ENCODE peak calls at places on chromosomes 16 and 17, in six cellular contexts. One of them, this sample, is unnamed.

GRCh38 chr17:66135896-66136295 is 56.0 kb downstream of the CEP112 start:
- DNase-seq in heart right ventricle: no peak
- DNase-seq in H1: no peak
- DNase-seq in SJSA1: no peak
- DNase-seq in fibroblast of lung: no peak
- DNase-seq in mesendoderm: no peak
- DNase-seq in this sample: no peak

GRCh38 chr16:73040136-73040535 is 7.8 kb downstream of the ZFHX3 start:
- DNase-seq in heart right ventricle: no peak
- DNase-seq in H1: no peak
- DNase-seq in SJSA1: no peak
- DNase-seq in fibroblast of lung: no peak
- DNase-seq in mesendoderm: peak; percentile 49
- DNase-seq in this sample: no peak

GRCh38 chr16:66521951-66522771 is 27.8 kb downstream of the TK2 start:
- DNase-seq in heart right ventricle: no peak
- DNase-seq in H1: no peak
- DNase-seq in SJSA1: peak; percentile 48
- DNase-seq in fibroblast of lung: peak; percentile 99
- DNase-seq in mesendoderm: no peak
- DNase-seq in this sample: no peak

GRCh38 chr17:73580311-73580710 is 63.9 kb downstream of the SDK2 start:
- DNase-seq in heart right ventricle: no peak
- DNase-seq in H1: no peak
- DNase-seq in SJSA1: no peak
- DNase-seq in fibroblast of lung: no peak
- DNase-seq in mesendoderm: no peak
- DNase-seq in this sample: no peak

GRCh38 chr17:17495448-17496188 is 577 bp downstream of the RASD1 start:
- DNase-seq in heart right ventricle: no peak
- DNase-seq in H1: no peak
- DNase-seq in SJSA1: no peak
- DNase-seq in fibroblast of lung: peak; percentile 27
- DNase-seq in mesendoderm: peak; percentile 37
- DNase-seq in this sample: no peak

GRCh38 chr17:74051348-74051747 is 152.1 kb upstream of the RPL38 start:
- DNase-seq in heart right ventricle: no peak
- DNase-seq in H1: no peak
- DNase-seq in SJSA1: no peak
- DNase-seq in fibroblast of lung: no peak
- DNase-seq in mesendoderm: no peak
- DNase-seq in this sample: no peak

GRCh38 chr17:30263552-30264333 is 28.0 kb downstream of the BLMH start:
- DNase-seq in heart right ventricle: no peak
- DNase-seq in H1: no peak
- DNase-seq in SJSA1: no peak
- DNase-seq in fibroblast of lung: peak; percentile 82
- DNase-seq in mesendoderm: peak; percentile 50
- DNase-seq in this sample: no peak

GRCh38 chr16:16150117-16150877 is 73.0 kb downstream of the ABCC6 start:
- DNase-seq in heart right ventricle: peak; percentile 75
- DNase-seq in H1: no peak
- DNase-seq in SJSA1: no peak
- DNase-seq in fibroblast of lung: peak; percentile 63
- DNase-seq in mesendoderm: no peak
- DNase-seq in this sample: peak; percentile 82

GRCh38 chr16:85902366-85903155 is 3.6 kb downstream of the IRF8 start:
- DNase-seq in heart right ventricle: no peak
- DNase-seq in H1: no peak
- DNase-seq in SJSA1: no peak
- DNase-seq in fibroblast of lung: no peak
- DNase-seq in mesendoderm: no peak
- DNase-seq in this sample: no peak
- H3K4me1 ChIP-seq in heart right ventricle: peaks cover 8% of the 10 kb centered on the region
- H3K4me1 ChIP-seq in H1: no peaks in the 10 kb centered on the region
- H3K4me1 ChIP-seq in SJSA1: peaks cover 11% of the 10 kb centered on the region
- H3K4me1 ChIP-seq in fibroblast of lung: no peaks in the 10 kb centered on the region
- H3K4me1 ChIP-seq in mesendoderm: no peaks in the 10 kb centered on the region
- H3K4me1 ChIP-seq in this sample: no peaks in the 10 kb centered on the region

DNA sequence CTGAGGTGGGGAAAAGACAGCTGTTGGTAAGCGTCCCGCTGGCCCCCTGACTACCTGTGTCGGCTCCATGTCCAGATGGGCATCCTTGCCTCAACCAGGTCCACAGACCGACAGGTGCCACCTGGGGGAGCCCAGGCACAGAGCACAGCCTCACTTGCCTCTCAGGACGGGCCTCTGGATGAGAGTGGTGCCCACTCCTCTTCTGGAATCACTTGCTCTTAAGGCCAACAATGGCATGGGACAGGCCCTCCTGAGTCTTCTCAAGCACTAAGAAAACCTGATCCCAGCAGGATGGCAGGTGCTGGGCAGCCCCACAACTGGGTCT is 17.2 kb downstream of the SLC16A3 start:
- DNase-seq in heart right ventricle: no peak
- DNase-seq in H1: no peak
- DNase-seq in SJSA1: no peak
- DNase-seq in fibroblast of lung: no peak
- DNase-seq in mesendoderm: no peak
- DNase-seq in this sample: no peak
- H3K4me1 ChIP-seq in heart right ventricle: peaks cover 54% of the 10 kb centered on the region
- H3K4me1 ChIP-seq in H1: no peaks in the 10 kb centered on the region
- H3K4me1 ChIP-seq in SJSA1: peaks cover 29% of the 10 kb centered on the region
- H3K4me1 ChIP-seq in fibroblast of lung: peaks cover 31% of the 10 kb centered on the region
- H3K4me1 ChIP-seq in mesendoderm: no peaks in the 10 kb centered on the region
- H3K4me1 ChIP-seq in this sample: peaks cover 62% of the 10 kb centered on the region

GRCh38 chr17:78359936-78360370 is at the start of gene SOCS3:
- DNase-seq in heart right ventricle: peak; percentile 95
- DNase-seq in H1: peak; percentile 75
- DNase-seq in SJSA1: peak; percentile 99
- DNase-seq in fibroblast of lung: peak; percentile 95
- DNase-seq in mesendoderm: peak; percentile 99
- DNase-seq in this sample: peak; percentile 85

GRCh38 chr17:78359216-78359935 is 501 bp downstream of the SOCS3 start:
- DNase-seq in heart right ventricle: no peak
- DNase-seq in H1: no peak
- DNase-seq in SJSA1: peak; percentile 74
- DNase-seq in fibroblast of lung: peak; percentile 55
- DNase-seq in mesendoderm: peak; percentile 61
- DNase-seq in this sample: peak; percentile 32

GRCh38 chr17:78362232-78362631 is 2.4 kb upstream of the SOCS3 start:
- DNase-seq in heart right ventricle: no peak
- DNase-seq in H1: no peak
- DNase-seq in SJSA1: no peak
- DNase-seq in fibroblast of lung: no peak
- DNase-seq in mesendoderm: no peak
- DNase-seq in this sample: no peak

GRCh38 chr17:78361227-78361683 is 1.4 kb upstream of the SOCS3 start:
- DNase-seq in heart right ventricle: no peak
- DNase-seq in H1: no peak
- DNase-seq in SJSA1: no peak
- DNase-seq in fibroblast of lung: no peak
- DNase-seq in mesendoderm: peak; percentile 92
- DNase-seq in this sample: no peak

DNA sequence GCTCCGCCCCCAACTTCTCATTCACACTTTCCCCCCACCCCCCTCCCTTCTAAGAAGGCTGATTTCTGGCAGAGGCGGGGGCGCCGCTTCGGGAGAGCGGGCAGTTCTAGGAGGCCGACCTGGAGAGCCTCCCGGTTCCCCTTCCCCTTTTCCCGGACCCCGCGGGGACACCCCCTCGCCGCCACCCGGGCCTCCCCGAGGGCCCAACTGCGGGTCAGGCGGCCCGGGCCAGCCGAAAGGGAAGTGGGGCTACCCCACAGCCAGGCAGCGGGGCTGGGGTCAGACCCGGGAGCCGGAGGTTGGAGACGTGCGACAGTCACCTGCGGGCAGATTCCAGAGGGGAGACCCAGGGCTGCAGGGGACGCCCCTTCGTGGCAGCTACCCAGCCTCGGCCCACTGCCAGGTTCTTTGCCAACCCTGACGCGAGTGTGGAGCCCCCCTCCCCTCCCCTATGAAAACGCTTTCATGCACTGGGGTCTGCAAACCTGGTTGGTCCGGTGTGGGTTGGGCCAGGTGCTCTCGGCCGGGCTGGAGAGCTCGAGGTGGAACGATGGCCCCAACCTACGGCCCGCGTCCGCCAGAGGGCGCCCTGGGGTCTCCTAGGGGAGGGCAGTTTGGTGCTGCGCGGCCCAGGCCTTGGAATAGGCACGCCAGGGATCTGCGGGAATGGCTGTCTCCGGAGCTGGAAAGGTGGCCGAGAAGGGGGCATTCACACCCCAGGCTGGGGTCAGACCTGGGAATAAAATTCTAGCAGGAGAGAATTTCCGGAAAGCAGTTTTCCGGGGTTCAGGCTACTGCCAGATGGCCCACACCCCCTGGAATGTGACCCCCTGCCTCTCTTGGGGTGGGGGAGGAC is 722 bp upstream of the SOCS3 start:
- DNase-seq in heart right ventricle: peak; percentile 94
- DNase-seq in H1: peak; percentile 73
- DNase-seq in SJSA1: peak; percentile 97
- DNase-seq in fibroblast of lung: peak; percentile 72
- DNase-seq in mesendoderm: peak; percentile 97
- DNase-seq in this sample: peak; percentile 95
- H3K4me1 ChIP-seq in heart right ventricle: peaks cover 26% of the 10 kb centered on the region
- H3K4me1 ChIP-seq in H1: peaks cover 38% of the 10 kb centered on the region
- H3K4me1 ChIP-seq in SJSA1: peaks cover 53% of the 10 kb centered on the region
- H3K4me1 ChIP-seq in fibroblast of lung: peaks cover 12% of the 10 kb centered on the region
- H3K4me1 ChIP-seq in mesendoderm: peaks cover 25% of the 10 kb centered on the region
- H3K4me1 ChIP-seq in this sample: peaks cover 3% of the 10 kb centered on the region

GRCh38 chr17:50635720-50636144 is 1.1 kb downstream of the ABCC3 start:
- DNase-seq in heart right ventricle: no peak
- DNase-seq in H1: no peak
- DNase-seq in SJSA1: no peak
- DNase-seq in fibroblast of lung: no peak
- DNase-seq in mesendoderm: no peak
- DNase-seq in this sample: no peak
- H3K4me1 ChIP-seq in heart right ventricle: peaks cover 23% of the 10 kb centered on the region
- H3K4me1 ChIP-seq in H1: peaks cover 1% of the 10 kb centered on the region
- H3K4me1 ChIP-seq in SJSA1: peaks cover 69% of the 10 kb centered on the region
- H3K4me1 ChIP-seq in fibroblast of lung: peaks cover 28% of the 10 kb centered on the region
- H3K4me1 ChIP-seq in mesendoderm: peaks cover 5% of the 10 kb centered on the region
- H3K4me1 ChIP-seq in this sample: peaks cover 33% of the 10 kb centered on the region

DNA sequence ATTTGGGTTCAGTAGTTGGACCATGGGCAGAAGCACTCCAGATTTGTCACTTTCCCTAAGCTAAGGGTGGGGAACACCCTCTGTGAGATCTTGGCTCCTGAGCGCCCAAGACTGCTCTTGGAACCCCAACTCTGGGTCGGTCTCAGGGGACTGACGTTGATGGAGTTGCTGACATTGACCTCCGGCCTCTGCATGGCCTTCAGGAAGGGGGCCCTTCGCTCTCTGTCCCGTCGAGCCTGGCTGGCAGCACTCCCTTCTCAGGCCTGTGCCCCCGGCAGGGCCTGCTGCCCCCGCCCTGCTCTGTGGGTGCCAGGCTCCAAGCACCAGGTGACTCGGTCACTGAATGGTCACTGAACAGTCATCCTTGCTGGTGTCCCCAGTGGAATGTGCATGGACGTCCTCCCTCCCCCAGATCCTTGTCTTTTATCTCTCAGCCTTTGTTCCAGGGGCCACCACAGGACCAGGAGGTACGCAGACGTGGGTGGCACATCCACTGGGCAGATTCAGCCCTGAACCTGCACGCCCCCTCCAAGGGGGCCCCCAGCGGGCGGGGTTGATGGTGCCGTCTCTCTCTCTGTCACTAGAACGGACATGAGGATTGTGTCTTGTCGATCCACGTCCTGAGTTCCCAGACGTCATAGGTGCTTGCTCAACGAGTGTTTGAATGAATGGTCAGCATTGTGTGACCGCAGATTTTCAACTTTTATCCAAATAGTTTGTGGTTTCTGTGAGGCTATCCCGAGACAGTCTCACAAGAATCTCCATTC is 314.5 kb downstream of the SEC14L1 start:
- DNase-seq in heart right ventricle: no peak
- DNase-seq in H1: no peak
- DNase-seq in SJSA1: peak; percentile 92
- DNase-seq in fibroblast of lung: peak; percentile 99
- DNase-seq in mesendoderm: no peak
- DNase-seq in this sample: no peak
- H3K4me1 ChIP-seq in heart right ventricle: peaks cover 54% of the 10 kb centered on the region
- H3K4me1 ChIP-seq in H1: peaks cover 24% of the 10 kb centered on the region
- H3K4me1 ChIP-seq in SJSA1: peaks cover 77% of the 10 kb centered on the region
- H3K4me1 ChIP-seq in fibroblast of lung: peaks cover 37% of the 10 kb centered on the region
- H3K4me1 ChIP-seq in mesendoderm: peaks cover 11% of the 10 kb centered on the region
- H3K4me1 ChIP-seq in this sample: peaks cover 10% of the 10 kb centered on the region

DNA sequence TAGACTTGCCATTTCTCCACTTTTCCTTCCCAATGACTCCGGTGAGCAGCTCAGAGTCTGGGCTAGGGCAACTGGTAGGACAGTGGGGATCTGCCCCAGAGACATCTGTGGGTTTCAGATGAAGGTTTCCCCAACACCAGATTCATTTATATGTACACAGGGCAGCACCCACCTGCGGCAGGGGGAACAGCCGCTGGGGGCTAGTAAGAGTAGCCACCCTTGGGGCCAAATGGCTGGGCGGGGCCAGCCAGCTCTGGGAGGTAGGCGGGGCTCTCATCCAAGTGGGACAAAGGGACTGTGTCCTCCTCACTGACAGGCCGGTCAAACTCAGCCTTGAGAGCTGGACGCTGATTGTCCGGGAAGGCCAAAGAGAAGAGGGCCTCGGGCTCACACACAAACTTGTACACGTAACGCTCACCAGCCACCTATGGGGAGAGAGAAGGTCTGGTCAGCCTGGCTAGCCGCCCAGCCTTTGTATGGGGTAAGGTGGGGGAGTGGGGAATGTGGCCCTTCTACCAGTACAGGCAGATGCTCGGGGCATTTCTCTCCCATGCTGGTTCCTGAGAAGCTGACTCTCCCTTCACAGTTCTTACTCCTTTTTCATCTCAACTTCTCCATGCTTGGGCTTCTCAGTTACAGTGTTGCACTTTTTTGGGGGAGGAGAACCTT is 17.7 kb downstream of the ETV4 start:
- DNase-seq in heart right ventricle: peak; percentile 34
- DNase-seq in H1: no peak
- DNase-seq in SJSA1: no peak
- DNase-seq in fibroblast of lung: peak; percentile 49
- DNase-seq in mesendoderm: no peak
- DNase-seq in this sample: peak; percentile 27
- H3K4me1 ChIP-seq in heart right ventricle: peaks cover 32% of the 10 kb centered on the region
- H3K4me1 ChIP-seq in H1: peaks cover 25% of the 10 kb centered on the region
- H3K4me1 ChIP-seq in SJSA1: peaks cover 35% of the 10 kb centered on the region
- H3K4me1 ChIP-seq in fibroblast of lung: peaks cover 14% of the 10 kb centered on the region
- H3K4me1 ChIP-seq in mesendoderm: peaks cover 27% of the 10 kb centered on the region
- H3K4me1 ChIP-seq in this sample: peaks cover 11% of the 10 kb centered on the region

GRCh38 chr16:58125041-58125440 is 4.1 kb downstream of the CFAP20 start:
- DNase-seq in heart right ventricle: no peak
- DNase-seq in H1: no peak
- DNase-seq in SJSA1: no peak
- DNase-seq in fibroblast of lung: no peak
- DNase-seq in mesendoderm: no peak
- DNase-seq in this sample: no peak

GRCh38 chr16:58124601-58124915 is 4.6 kb downstream of the CFAP20 start:
- DNase-seq in heart right ventricle: no peak
- DNase-seq in H1: no peak
- DNase-seq in SJSA1: no peak
- DNase-seq in fibroblast of lung: no peak
- DNase-seq in mesendoderm: no peak
- DNase-seq in this sample: no peak

GRCh38 chr16:58126451-58126968 is 2.7 kb downstream of the CFAP20 start:
- DNase-seq in heart right ventricle: no peak
- DNase-seq in H1: no peak
- DNase-seq in SJSA1: no peak
- DNase-seq in fibroblast of lung: no peak
- DNase-seq in mesendoderm: no peak
- DNase-seq in this sample: no peak

GRCh38 chr16:58125781-58126335 is 3.3 kb downstream of the CFAP20 start:
- DNase-seq in heart right ventricle: no peak
- DNase-seq in H1: no peak
- DNase-seq in SJSA1: no peak
- DNase-seq in fibroblast of lung: no peak
- DNase-seq in mesendoderm: peak; percentile 26
- DNase-seq in this sample: no peak

GRCh38 chr16:58123896-58124600 is 5.1 kb downstream of the CFAP20 start:
- DNase-seq in heart right ventricle: no peak
- DNase-seq in H1: no peak
- DNase-seq in SJSA1: no peak
- DNase-seq in fibroblast of lung: no peak
- DNase-seq in mesendoderm: no peak
- DNase-seq in this sample: no peak
- H3K4me1 ChIP-seq in heart right ventricle: peaks cover 73% of the 10 kb centered on the region
- H3K4me1 ChIP-seq in H1: peaks cover 5% of the 10 kb centered on the region
- H3K4me1 ChIP-seq in SJSA1: peaks cover 31% of the 10 kb centered on the region
- H3K4me1 ChIP-seq in fibroblast of lung: peaks cover 19% of the 10 kb centered on the region
- H3K4me1 ChIP-seq in mesendoderm: peaks cover 10% of the 10 kb centered on the region
- H3K4me1 ChIP-seq in this sample: peaks cover 31% of the 10 kb centered on the region

This sample was measured in BE2C.